ENCODE peak calls at places on chromosomes 12 and 14, in six cellular contexts. P is memory B cell; A is activated T-cell treated with anti-CD3 and anti-CD28 coated beads, Interleukin-2, amount 50 U/mL, for 4 hours; E is ACHN; V is ecto neural progenitor cell; T is head of caudate nucleus. K is an unnamed sample.

GRCh38 chr12:54082402-54082892 is 28.8 kb downstream of the HOXC4 start:
- DNase-seq in E (peak), A (peak), T (peak), V (peak), P (peak), K (peak)

GRCh38 chr12:75712223-75712622 is 200.8 kb upstream of the KRR1 start:
- DNase-seq in V (no peak), A (no peak), P (no peak), T (no peak), E (no peak), K (peak)

GRCh38 chr12:105617141-105617540 is 286.6 kb downstream of the C12orf75 start:
- DNase-seq in P (no peak), V (no peak), A (no peak), T (no peak), E (no peak), K (no peak)

GRCh38 chr12:31570880-31571279 is 20.1 kb downstream of the DENND5B start:
- DNase-seq in V (no peak), T (no peak), E (no peak), A (no peak), P (no peak), K (peak)

GRCh38 chr12:115070313-115070712 is 386.3 kb upstream of the TBX3 start:
- DNase-seq in T (no peak), E (no peak), A (no peak), P (no peak), V (no peak), K (no peak)

GRCh38 chr12:84727964-84728363 is 184.6 kb downstream of the SLC6A15 start:
- DNase-seq in P (no peak), A (no peak), V (no peak), T (no peak), E (no peak), K (peak)

GRCh38 chr12:2228535-2228934 is 175.7 kb downstream of the CACNA1C start:
- DNase-seq in E (no peak), V (no peak), P (no peak), T (no peak), A (no peak), K (no peak)

GRCh38 chr14:60106341-60106740 is 14.6 kb downstream of the PCNX4 start:
- DNase-seq in A (no peak), E (peak), V (no peak), T (peak), P (no peak), K (no peak)

GRCh38 chr14:75861161-75861621 is 120.6 kb downstream of the TGFB3 start:
- DNase-seq in P (no peak), E (peak), T (no peak), A (no peak), V (no peak), K (peak)

GRCh38 chr14:99995700-99996356 is 69.4 kb upstream of the EVL start:
- DNase-seq in P (peak), E (peak), A (peak), V (peak), T (peak), K (peak)

GRCh38 chr12:116125981-116126566 is 151.4 kb downstream of the MED13L start:
- DNase-seq in A (no peak), P (no peak), V (no peak), T (no peak), E (peak), K (no peak)

GRCh38 chr14:32372154-32372553 is 43.1 kb downstream of the AKAP6 start:
- DNase-seq in V (no peak), A (no peak), E (no peak), P (no peak), T (no peak), K (no peak)